ENCODE peak calls at places on chromosomes 5 and 9, in seven cellular contexts. Q is GM13976, S is fibroblast of pulmonary artery, U is neural crest cell, X is transverse colon, O is cardiac muscle cell, M is IMR-90. K is an unnamed sample.

GRCh38 chr5:9698125-9698848 is 68.1 kb upstream of the TAS2R1 start:
- DNase-seq in X (no peak), M (peak; percentile 71), O (no peak), U (no peak), Q (no peak), S (peak; percentile 9), K (no peak)

GRCh38 chr9:126673689-126674364 is 60.1 kb downstream of the LMX1B start:
- DNase-seq in O (no peak), Q (no peak), U (no peak), X (no peak), S (peak; percentile 4), M (peak; percentile 2), K (no peak)

GRCh38 chr5:103340717-103341397 is 82.3 kb downstream of the MACIR start:
- DNase-seq in X (no peak), S (peak; percentile 35), O (peak; percentile 32), Q (peak; percentile 54), U (no peak), M (peak; percentile 11), K (no peak)

GRCh38 chr9:34741628-34742027 is 31.7 kb upstream of the CCL21 start:
- DNase-seq in Q (no peak), O (peak; percentile 69), M (no peak), X (no peak), S (peak; percentile 46), U (no peak), K (no peak)

GRCh38 chr9:94950733-94951590 is 224.5 kb downstream of the AOPEP start:
- DNase-seq in X (no peak), Q (no peak), U (no peak), M (peak; percentile 20), O (peak; percentile 38), S (peak; percentile 44), K (no peak)

GRCh38 chr9:107173422-107174180 is 109.5 kb upstream of the RAD23B start:
- DNase-seq in Q (no peak), X (no peak), S (no peak), M (no peak), O (no peak), U (no peak), K (no peak)

GRCh38 chr9:134130503-134131375 is 5.1 kb upstream of the WDR5 start:
- DNase-seq in M (peak; percentile 11), Q (no peak), X (peak; percentile 42), O (peak; percentile 39), U (no peak), S (no peak), K (no peak)

GRCh38 chr9:135517407-135517822 is 3.8 kb upstream of the LCN1 start:
- DNase-seq in O (no peak), S (no peak), U (no peak), X (no peak), Q (no peak), M (no peak), K (no peak)

GRCh38 chr5:95261369-95262175 is 23.3 kb downstream of the MCTP1 start:
- DNase-seq in S (peak; percentile 67), Q (no peak), M (peak; percentile 49), O (peak; percentile 60), U (no peak), X (no peak), K (no peak)

GRCh38 chr5:102823441-102823874 is 68.4 kb downstream of the PAM start:
- DNase-seq in Q (no peak), U (no peak), S (peak; percentile 31), X (no peak), O (peak; percentile 47), M (peak; percentile 62), K (no peak)

GRCh38 chr9:36825179-36825578 is 208.9 kb downstream of the PAX5 start:
- DNase-seq in M (no peak), S (no peak), O (no peak), Q (no peak), U (no peak), X (no peak), K (no peak)

GRCh38 chr5:122077451-122078115 is 476 bp downstream of the LOX start:
- DNase-seq in M (no peak), X (peak; percentile 10), U (peak; percentile 26), S (peak; percentile 45), Q (peak; percentile 36), O (peak; percentile 60), K (peak; percentile 36)

GRCh38 chr5:26553079-26553478 is 485.3 kb downstream of the CDH9 start:
- DNase-seq in O (no peak), X (no peak), S (no peak), U (peak; percentile 23), M (no peak), Q (no peak), K (no peak)

GRCh38 chr9:127185931-127186781 is 63.7 kb upstream of the ANGPTL2 start:
- DNase-seq in U (no peak), S (peak; percentile 99), Q (no peak), M (peak; percentile 84), X (peak; percentile 67), O (peak; percentile 98), K (no peak)

GRCh38 chr9:131658753-131659129 is 81.1 kb downstream of the RAPGEF1 start:
- DNase-seq in M (no peak), S (no peak), O (no peak), X (no peak), Q (no peak), U (no peak), K (no peak)

GRCh38 chr5:115262405-115263247 is at the start of gene PGGT1B:
- DNase-seq in Q (peak; percentile 80), O (peak; percentile 71), X (peak; percentile 77), S (peak; percentile 66), U (peak; percentile 61), M (peak; percentile 55), K (peak; percentile 67)
- TF ChIP-seq CTCF in Q (no peak), O (no peak), X (no peak), S (no peak), U (no peak), M (no peak), K (no peak)

DNA sequence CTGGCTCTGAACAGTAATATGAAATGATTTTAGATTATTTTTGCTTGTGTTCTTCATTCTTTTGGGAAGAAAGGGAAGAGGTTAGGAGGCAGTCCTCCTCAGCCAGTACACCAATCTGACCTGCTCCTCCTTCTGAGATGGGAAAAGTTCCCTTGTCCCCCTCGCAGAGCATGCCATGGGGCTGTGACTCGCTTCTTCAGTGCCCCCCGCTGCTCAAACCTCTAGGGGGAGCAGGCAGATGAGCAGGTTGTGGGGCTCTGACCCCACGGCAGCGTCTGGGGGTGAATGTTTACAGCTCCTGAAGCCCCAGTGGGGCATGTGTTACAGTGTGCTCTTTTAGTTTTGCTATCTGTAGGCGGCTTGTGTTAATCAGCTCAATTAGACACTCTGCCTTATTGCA is 50.9 kb upstream of the KLF9 start:
- DNase-seq in S (no peak), M (no peak), O (no peak), U (no peak), X (no peak), Q (no peak), K (no peak)
- TF ChIP-seq CTCF in S (no peak), M (no peak), O (peak; percentile 2), U (no peak), X (no peak), Q (no peak), K (no peak)

DNA sequence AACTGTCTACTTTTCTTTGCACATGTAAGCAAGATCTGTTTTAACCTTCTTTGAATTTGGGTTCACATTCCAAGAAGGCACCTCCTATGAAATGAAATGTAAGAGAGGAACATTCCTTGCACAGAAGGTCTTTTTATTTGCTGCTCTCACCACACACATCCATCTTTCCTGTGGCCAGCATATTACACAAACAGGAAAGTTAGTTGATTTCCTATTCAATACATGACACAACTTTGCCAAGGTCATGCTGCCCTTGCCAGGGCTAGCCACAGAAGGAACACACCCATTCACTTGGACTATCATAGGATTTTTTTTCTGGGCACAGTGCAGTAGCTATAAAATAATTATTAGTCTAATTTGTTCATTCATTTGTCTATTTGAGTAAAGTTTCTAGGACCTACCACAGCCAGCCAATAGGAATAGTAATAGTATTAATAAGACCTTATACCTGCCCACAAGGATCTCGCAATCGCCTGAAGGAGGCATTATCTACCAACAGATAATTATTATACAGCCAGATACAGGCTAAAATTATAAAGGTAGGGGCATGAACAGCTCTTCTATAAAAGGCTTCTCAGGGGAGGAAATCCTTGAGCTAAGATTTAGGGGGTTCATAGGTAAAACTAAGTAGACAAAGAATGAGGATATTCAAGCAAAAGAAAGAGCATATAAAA is 78.1 kb upstream of the NREP start:
- DNase-seq in Q (no peak), M (peak; percentile 32), O (peak; percentile 21), U (no peak), S (peak; percentile 41), X (no peak), K (no peak)
- TF ChIP-seq CTCF in Q (no peak), M (peak; percentile 26), O (no peak), U (no peak), S (no peak), X (no peak), K (no peak)

GRCh38 chr9:120610975-120611689 is 31.2 kb upstream of the CDK5RAP2 start:
- DNase-seq in X (no peak), O (peak; percentile 5), M (no peak), U (no peak), Q (no peak), S (peak; percentile 13), K (no peak)
- TF ChIP-seq CTCF in X (no peak), O (peak; percentile 23), M (peak; percentile 20), U (peak; percentile 52), Q (no peak), S (peak; percentile 36), K (peak; percentile 55)

DNA sequence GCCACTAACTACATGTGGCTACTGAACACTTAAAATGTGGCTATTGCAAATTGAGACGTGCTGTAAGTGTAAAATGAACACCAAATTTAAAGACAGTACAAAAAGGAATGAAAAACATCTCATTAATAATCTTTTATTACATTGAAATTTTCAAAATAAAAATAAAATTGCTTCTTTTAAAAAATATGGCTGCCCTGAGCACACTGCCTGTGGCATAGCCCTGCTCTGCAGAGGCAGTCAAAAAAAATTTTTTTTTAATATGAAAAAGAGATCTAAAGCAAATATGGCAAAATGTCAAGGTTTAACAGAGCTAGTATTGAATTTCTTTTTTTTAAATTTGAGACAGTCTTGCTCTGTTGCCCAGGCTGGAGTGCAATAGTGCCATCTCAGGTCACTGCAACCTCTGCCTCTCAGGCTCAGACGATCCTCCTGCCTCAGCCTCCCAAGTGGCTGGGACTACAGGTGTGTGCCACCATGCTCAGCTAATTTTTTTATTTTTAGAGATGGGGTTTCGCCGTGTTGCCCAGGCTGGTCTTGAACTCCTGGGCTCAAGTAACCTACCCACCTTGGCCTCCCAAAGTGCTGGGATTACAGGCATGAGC is 25.6 kb downstream of the CARNMT1 start:
- DNase-seq in X (no peak), S (no peak), Q (no peak), M (no peak), O (no peak), U (no peak), K (no peak)
- TF ChIP-seq CTCF in X (no peak), S (no peak), Q (no peak), M (no peak), O (no peak), U (peak; percentile 10), K (peak; percentile 39)

K was measured in endothelial cell.